ENCODE peak calls at places on chromosomes 12 and 14, in five cellular contexts. V is NB4; U is stimulated activated CD4-positive, alpha-beta T cell treated with anti-CD3 and anti-CD28 coated beads, Interleukin-4, amount 100 ng/mL, for 24 hours; Q is left ventricle myocardium inferior; D is Caki2. T is an unnamed sample.

GRCh38 chr14:97943619-97944018 is 1146.4 kb downstream of the VRK1 start:
- DNase-seq in V (no peak), U (peak; percentile 40), Q (no peak), D (no peak), T (no peak)

GRCh38 chr12:70637286-70637685 is at the start of gene PTPRB:
- DNase-seq in V (no peak), U (no peak), Q (no peak), D (no peak), T (no peak)

GRCh38 chr14:101027966-101028365 is 124.4 kb upstream of the RTL1 start:
- DNase-seq in V (no peak), U (no peak), Q (no peak), D (no peak), T (no peak)

GRCh38 chr14:99015833-99016232 is 256.2 kb downstream of the BCL11B start:
- DNase-seq in V (no peak), U (no peak), Q (no peak), D (no peak), T (no peak)

GRCh38 chr12:16606201-16606849 is 363 bp upstream of the LMO3 start:
- DNase-seq in V (peak; percentile 34), U (no peak), Q (no peak), D (no peak), T (no peak)

GRCh38 chr12:68521848-68522502 is 88.7 kb upstream of the RAP1B start:
- DNase-seq in V (no peak), U (no peak), Q (no peak), D (no peak), T (no peak)

GRCh38 chr12:26100966-26101744 is 23.7 kb downstream of the BHLHE41 start:
- DNase-seq in V (no peak), U (no peak), Q (no peak), D (no peak), T (no peak)

GRCh38 chr14:54182419-54183040 is 214.3 kb upstream of the CDKN3 start:
- DNase-seq in V (no peak), U (no peak), Q (no peak), D (peak; percentile 6), T (no peak)

GRCh38 chr12:92614502-92614901 is 88.3 kb upstream of the PLEKHG7 start:
- DNase-seq in V (no peak), U (no peak), Q (no peak), D (no peak), T (no peak)

GRCh38 chr12:19706936-19707335 is 267.6 kb downstream of the AEBP2 start:
- DNase-seq in V (no peak), U (no peak), Q (no peak), D (no peak), T (no peak)

GRCh38 chr12:3216726-3217682 is 139.8 kb downstream of the TSPAN9 start:
- DNase-seq in V (peak; percentile 80), U (no peak), Q (no peak), D (peak; percentile 31), T (no peak)

GRCh38 chr12:96239711-96240234 is 45.6 kb downstream of the ELK3 start:
- DNase-seq in V (no peak), U (no peak), Q (peak; percentile 80), D (no peak), T (no peak)

GRCh38 chr14:30195946-30196345 is 268.3 kb upstream of the PRKD1 start:
- DNase-seq in V (no peak), U (no peak), Q (no peak), D (no peak), T (no peak)

GRCh38 chr12:53289891-53290290 is 5.5 kb upstream of the PFDN5 start:
- DNase-seq in V (no peak), U (no peak), Q (no peak), D (peak; percentile 61), T (no peak)

T was measured in GM18507.